ENCODE peak calls at places on chromosomes 7 and 10, in nine cellular contexts. One of them, this sample, is unnamed.

GRCh38 chr10:122577311-122577885 is 16.8 kb downstream of the DMBT1 start:
- DNase-seq in kidney epithelial cell: no peak
- DNase-seq in AG09309: no peak
- DNase-seq in foreskin fibroblast: no peak
- DNase-seq in DMS153: no peak
- DNase-seq in upper lobe of right lung: no peak
- DNase-seq in lower leg skin: no peak
- DNase-seq in tibial nerve: no peak
- DNase-seq in heart right ventricle: no peak
- DNase-seq in this sample: no peak

GRCh38 chr10:33052915-33053810 is 95.1 kb upstream of the ITGB1 start:
- DNase-seq in upper lobe of right lung: no peak
- DNase-seq in lower leg skin: no peak
- DNase-seq in heart right ventricle: no peak
- DNase-seq in AG09309: no peak
- DNase-seq in DMS153: no peak
- DNase-seq in kidney epithelial cell: no peak
- DNase-seq in tibial nerve: no peak
- DNase-seq in foreskin fibroblast: no peak
- DNase-seq in this sample: no peak

GRCh38 chr7:157651366-157652160 is 314.8 kb downstream of the DNAJB6 start:
- DNase-seq in AG09309: no peak
- DNase-seq in heart right ventricle: no peak
- DNase-seq in lower leg skin: no peak
- DNase-seq in DMS153: no peak
- DNase-seq in foreskin fibroblast: no peak
- DNase-seq in upper lobe of right lung: peak
- DNase-seq in tibial nerve: no peak
- DNase-seq in kidney epithelial cell: no peak
- DNase-seq in this sample: no peak

GRCh38 chr10:122957474-122957873 is 3.4 kb upstream of the C10orf88 start:
- DNase-seq in AG09309: no peak
- DNase-seq in kidney epithelial cell: no peak
- DNase-seq in tibial nerve: no peak
- DNase-seq in foreskin fibroblast: no peak
- DNase-seq in upper lobe of right lung: no peak
- DNase-seq in lower leg skin: no peak
- DNase-seq in heart right ventricle: no peak
- DNase-seq in DMS153: no peak
- DNase-seq in this sample: no peak

GRCh38 chr10:19930936-19931859 is 115.0 kb downstream of the PLXDC2 start:
- DNase-seq in heart right ventricle: no peak
- DNase-seq in upper lobe of right lung: no peak
- DNase-seq in foreskin fibroblast: peak
- DNase-seq in lower leg skin: peak
- DNase-seq in AG09309: no peak
- DNase-seq in DMS153: peak
- DNase-seq in tibial nerve: no peak
- DNase-seq in kidney epithelial cell: peak
- DNase-seq in this sample: peak

GRCh38 chr10:70602665-70603438 is at the start of gene PRF1:
- DNase-seq in AG09309: no peak
- DNase-seq in DMS153: no peak
- DNase-seq in kidney epithelial cell: no peak
- DNase-seq in foreskin fibroblast: no peak
- DNase-seq in lower leg skin: peak
- DNase-seq in upper lobe of right lung: peak
- DNase-seq in tibial nerve: no peak
- DNase-seq in heart right ventricle: peak
- DNase-seq in this sample: no peak

GRCh38 chr7:132485600-132486594 is 90.4 kb downstream of the PLXNA4 start:
- DNase-seq in heart right ventricle: peak
- DNase-seq in foreskin fibroblast: no peak
- DNase-seq in kidney epithelial cell: no peak
- DNase-seq in lower leg skin: no peak
- DNase-seq in upper lobe of right lung: no peak
- DNase-seq in DMS153: no peak
- DNase-seq in tibial nerve: peak
- DNase-seq in AG09309: no peak
- DNase-seq in this sample: no peak

GRCh38 chr7:1129431-1129830 is 30.6 kb downstream of the ZFAND2A start:
- DNase-seq in heart right ventricle: no peak
- DNase-seq in upper lobe of right lung: peak
- DNase-seq in kidney epithelial cell: no peak
- DNase-seq in tibial nerve: no peak
- DNase-seq in foreskin fibroblast: no peak
- DNase-seq in AG09309: no peak
- DNase-seq in DMS153: no peak
- DNase-seq in lower leg skin: no peak
- DNase-seq in this sample: no peak

GRCh38 chr10:73931767-73932624 is 21.1 kb downstream of the PLAU start:
- DNase-seq in DMS153: peak
- DNase-seq in heart right ventricle: no peak
- DNase-seq in upper lobe of right lung: peak
- DNase-seq in lower leg skin: no peak
- DNase-seq in foreskin fibroblast: no peak
- DNase-seq in tibial nerve: no peak
- DNase-seq in kidney epithelial cell: peak
- DNase-seq in AG09309: no peak
- DNase-seq in this sample: no peak

This sample was measured in gastrocnemius medialis.